ENCODE peak calls at places on chromosomes 1 and 21, in ten cellular contexts. J is stomach, F is iPS DF 6.9, Z is ovary, Q is cardiac muscle cell, M is PC-3, H is endodermal cell, S is foreskin keratinocyte, O is aorta, K is body of pancreas. V is an unnamed sample.

GRCh38 chr21:28299946-28300345 is 692.7 kb downstream of the LTN1 start:
- DNase-seq in K (no peak), F (no peak), J (no peak), S (no peak), Q (no peak), H (no peak), O (no peak), Z (no peak), M (peak; percentile 17), V (no peak)

GRCh38 chr1:45364294-45364693 is 24.1 kb upstream of the MUTYH start:
- DNase-seq in F (no peak), J (no peak), Z (no peak), S (no peak), K (no peak), M (no peak), H (no peak), O (no peak), Q (no peak), V (no peak)

GRCh38 chr1:109476825-109477224 is 6.9 kb upstream of the ATXN7L2 start:
- DNase-seq in H (no peak), M (no peak), Q (no peak), K (no peak), F (no peak), Z (no peak), S (no peak), J (no peak), O (no peak), V (no peak)

GRCh38 chr1:26780344-26780957 is 7.3 kb upstream of the PIGV start:
- DNase-seq in K (no peak), H (no peak), F (no peak), O (no peak), J (no peak), Z (no peak), Q (no peak), S (no peak), M (no peak), V (no peak)

GRCh38 chr1:150302338-150302737 is 8.7 kb downstream of the MRPS21 start:
- DNase-seq in K (no peak), S (no peak), Q (no peak), J (no peak), Z (peak; percentile 81), O (no peak), F (no peak), H (no peak), M (no peak), V (peak; percentile 58)

GRCh38 chr21:45522986-45523385 is 19.3 kb downstream of the SLC19A1 start:
- DNase-seq in Z (no peak), F (no peak), K (peak; percentile 2), S (no peak), Q (no peak), J (no peak), M (no peak), H (no peak), O (peak; percentile 16), V (no peak)

GRCh38 chr1:95006681-95007080 is 66.1 kb downstream of the ALG14 start:
- DNase-seq in S (no peak), H (no peak), Q (no peak), Z (no peak), J (no peak), F (no peak), O (no peak), M (no peak), K (no peak), V (no peak)

GRCh38 chr21:39867198-39867650 is at the start of gene PCP4:
- DNase-seq in F (peak; percentile 77), Q (peak; percentile 78), S (peak; percentile 33), M (peak; percentile 74), H (peak; percentile 96), J (peak; percentile 48), O (no peak), K (peak; percentile 71), Z (peak; percentile 51), V (peak; percentile 95)

GRCh38 chr1:50977575-50978143 is 7.6 kb downstream of the CDKN2C start:
- DNase-seq in K (peak; percentile 82), F (no peak), M (peak; percentile 47), S (no peak), H (no peak), Z (peak; percentile 86), J (peak; percentile 57), Q (peak; percentile 47), O (peak; percentile 78), V (peak; percentile 43)

GRCh38 chr1:21966247-21967000 is 10.4 kb upstream of the CELA3B start:
- DNase-seq in S (peak; percentile 90), Z (no peak), M (peak; percentile 83), Q (no peak), J (no peak), F (no peak), O (no peak), H (no peak), K (no peak), V (no peak)

GRCh38 chr1:14138627-14139026 is 438.6 kb downstream of the PRDM2 start:
- DNase-seq in M (no peak), J (no peak), O (no peak), F (no peak), K (no peak), S (no peak), Q (no peak), Z (no peak), H (no peak), V (no peak)

DNA sequence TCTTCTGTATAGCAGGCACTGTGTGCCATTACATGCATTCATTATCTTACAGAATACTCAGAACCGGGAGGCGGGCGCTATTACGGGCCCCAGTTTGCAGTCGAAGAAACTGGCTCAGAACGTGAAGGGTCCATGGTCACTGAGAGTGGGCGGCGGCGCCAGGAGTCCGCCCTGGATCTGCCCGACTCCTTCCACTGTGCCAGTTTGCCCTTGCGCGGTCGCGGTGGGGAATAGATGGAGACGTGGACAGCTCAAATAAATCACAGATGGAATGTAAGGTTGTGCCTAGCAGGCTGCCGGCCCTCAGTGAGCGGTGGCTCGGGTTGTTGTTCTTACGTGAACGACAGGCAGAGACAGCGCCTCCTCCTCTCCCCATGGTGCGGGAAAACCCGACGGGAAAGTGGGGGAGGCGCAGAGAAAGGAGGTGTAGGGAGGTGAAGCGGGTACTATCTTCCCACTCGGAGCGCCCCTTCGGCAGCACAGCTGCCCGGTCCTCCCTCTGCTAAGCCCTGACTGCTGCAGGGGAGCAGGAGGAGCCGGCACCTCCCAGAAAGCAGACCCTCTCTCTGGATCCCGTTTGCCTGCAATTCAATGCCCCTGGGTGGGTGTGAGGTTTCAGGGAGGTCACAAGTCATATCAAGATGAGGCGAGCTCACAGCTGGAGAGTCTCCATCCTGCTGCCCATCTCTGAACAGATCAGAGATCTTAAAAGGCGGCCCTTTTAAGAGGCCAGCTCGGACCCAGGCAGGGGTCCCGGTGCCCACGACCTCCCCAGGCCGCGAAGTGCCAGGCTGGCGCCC is 1.1 kb downstream of the COL9A2 start:
- DNase-seq in S (peak; percentile 34), O (no peak), J (no peak), H (peak; percentile 85), Q (peak; percentile 14), F (no peak), K (no peak), M (no peak), Z (no peak), V (no peak)
- H3K27ac ChIP-seq in S (no peak overlapping the region), O (no peak overlapping the region), J (peak overlapping the region; percentile 24), H (peak overlapping the region; percentile 78), Q (no peak overlapping the region), F (no peak overlapping the region), K (no peak overlapping the region), M (no peak overlapping the region), Z (no peak overlapping the region), V (peak overlapping the region; percentile 88)

GRCh38 chr1:99680258-99680657 is 34.3 kb downstream of the PALMD start:
- DNase-seq in M (peak; percentile 25), K (no peak), Q (no peak), S (no peak), H (no peak), O (no peak), F (no peak), Z (no peak), J (no peak), V (peak; percentile 51)
- H3K27ac ChIP-seq in M (no peak overlapping the region), K (no peak overlapping the region), Q (no peak overlapping the region), S (no peak overlapping the region), H (no peak overlapping the region), O (no peak overlapping the region), F (no peak overlapping the region), Z (no peak overlapping the region), J (no peak overlapping the region), V (no peak overlapping the region)

DNA sequence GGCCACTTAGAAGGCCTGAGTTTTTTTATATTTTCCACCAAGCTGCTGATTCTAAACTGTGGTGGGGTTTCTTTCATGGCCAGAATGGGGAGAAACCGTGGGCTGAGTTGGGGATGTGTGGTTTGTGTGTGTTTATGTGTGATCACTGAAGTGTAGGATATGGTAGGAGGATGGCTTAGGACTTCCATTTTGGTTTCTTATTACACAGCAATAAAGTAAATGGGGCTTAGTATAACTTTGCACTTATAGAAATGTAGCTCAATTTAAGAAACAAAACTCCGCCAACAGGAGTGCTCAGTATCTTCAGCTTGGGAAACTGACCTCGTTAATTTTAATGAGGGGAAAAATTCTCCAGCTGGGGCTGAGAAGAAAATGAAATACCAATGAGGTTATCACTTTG is 77.8 kb downstream of the PBX1 start:
- DNase-seq in J (no peak), O (no peak), S (no peak), H (no peak), M (no peak), K (no peak), F (no peak), Z (no peak), Q (no peak), V (no peak)
- H3K27ac ChIP-seq in J (peak overlapping the region; percentile 81), O (no peak overlapping the region), S (no peak overlapping the region), H (no peak overlapping the region), M (no peak overlapping the region), K (peak overlapping the region; percentile 88), F (no peak overlapping the region), Z (no peak overlapping the region), Q (peak overlapping the region; percentile 14), V (peak overlapping the region; percentile 50)

GRCh38 chr1:202954057-202954745 is 3.9 kb downstream of the ADIPOR1 start:
- DNase-seq in J (no peak), M (peak; percentile 49), F (no peak), H (no peak), O (no peak), Z (no peak), S (peak; percentile 56), Q (no peak), K (no peak), V (no peak)

GRCh38 chr1:202952818-202953217 is 5.3 kb downstream of the ADIPOR1 start:
- DNase-seq in J (no peak), H (no peak), K (no peak), S (peak; percentile 96), Z (no peak), O (peak; percentile 84), F (no peak), M (peak; percentile 80), Q (no peak), V (no peak)

GRCh38 chr1:202953412-202953811 is 4.7 kb downstream of the ADIPOR1 start:
- DNase-seq in Z (no peak), H (no peak), O (no peak), S (no peak), J (no peak), M (no peak), K (no peak), Q (no peak), F (no peak), V (no peak)

GRCh38 chr1:202945483-202945882 is 12.6 kb downstream of the ADIPOR1 start:
- DNase-seq in J (no peak), Z (no peak), S (no peak), F (no peak), Q (no peak), K (no peak), M (no peak), O (no peak), H (no peak), V (no peak)

DNA sequence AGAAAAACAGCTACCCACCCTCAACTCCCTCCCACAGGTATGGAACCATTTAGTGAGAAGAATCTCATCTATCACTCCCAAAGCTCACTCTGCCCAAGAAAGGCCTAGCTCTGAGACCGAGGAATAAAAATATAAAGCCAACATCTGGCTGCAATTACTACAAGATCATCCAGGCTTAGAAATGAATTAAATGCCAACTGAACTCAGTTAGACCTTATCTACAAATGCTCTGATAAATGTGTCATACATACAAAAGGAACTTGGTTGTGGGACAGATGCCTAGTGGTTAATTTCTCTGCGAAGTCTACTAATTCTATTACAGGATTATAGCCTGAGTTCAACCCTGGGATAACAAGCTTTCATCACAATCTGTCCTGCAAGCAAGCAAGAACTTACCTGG is 6.7 kb downstream of the ADIPOR1 start:
- DNase-seq in M (no peak), Q (no peak), O (no peak), F (no peak), H (no peak), S (no peak), Z (no peak), J (no peak), K (no peak), V (no peak)
- H3K27ac ChIP-seq in M (no peak overlapping the region), Q (no peak overlapping the region), O (no peak overlapping the region), F (no peak overlapping the region), H (no peak overlapping the region), S (no peak overlapping the region), Z (no peak overlapping the region), J (no peak overlapping the region), K (no peak overlapping the region), V (no peak overlapping the region)